ENCODE peak calls at places on chromosomes 7 and 10, in nine cellular contexts. P, Q, C, R, S, A, U, V and B are unnamed samples.

GRCh38 chr7:155526225-155526624 is 20.1 kb downstream of the CNPY1 start:
- DNase-seq in A (no peak), P (no peak), Q (no peak), S (no peak), U (no peak), C (peak), R (no peak), V (no peak), B (peak)

GRCh38 chr10:78475501-78475900 is 441.8 kb downstream of the RPS24 start:
- DNase-seq in V (peak), U (no peak), S (no peak), R (no peak), A (no peak), C (no peak), P (no peak), Q (no peak), B (no peak)

GRCh38 chr10:69911571-69912528 is 110.1 kb downstream of the COL13A1 start:
- DNase-seq in P (no peak), A (no peak), R (peak), V (no peak), S (no peak), U (no peak), C (no peak), Q (no peak), B (no peak)

GRCh38 chr10:113958631-113959382 is 84.9 kb upstream of the ADRB1 start:
- DNase-seq in C (peak), A (no peak), V (no peak), S (peak), U (no peak), Q (peak), P (no peak), R (peak), B (no peak)

GRCh38 chr10:71964669-71965515 is 697 bp downstream of the CHST3 start:
- DNase-seq in U (peak), R (peak), P (no peak), S (peak), C (peak), A (no peak), Q (peak), V (no peak), B (peak)

GRCh38 chr10:33273295-33274002 is 61.0 kb downstream of the NRP1 start:
- DNase-seq in S (peak), V (no peak), P (no peak), Q (peak), U (peak), C (peak), A (no peak), R (peak), B (peak)

GRCh38 chr7:92762853-92763252 is 73.5 kb downstream of the CDK6 start:
- DNase-seq in A (no peak), Q (no peak), C (no peak), R (no peak), U (no peak), V (no peak), S (no peak), P (no peak), B (no peak)

GRCh38 chr7:44211126-44211675 is 10.4 kb downstream of the YKT6 start:
- DNase-seq in V (no peak), R (no peak), U (no peak), S (no peak), P (no peak), Q (no peak), A (no peak), C (no peak), B (no peak)

GRCh38 chr10:110392860-110393732 is 88.4 kb upstream of the SMNDC1 start:
- DNase-seq in C (peak), P (no peak), A (no peak), V (no peak), U (no peak), Q (no peak), S (peak), R (peak), B (no peak)

GRCh38 chr10:86711957-86712708 is 43.8 kb downstream of the LDB3 start:
- DNase-seq in S (peak), Q (peak), U (peak), C (no peak), P (no peak), R (peak), V (peak), A (no peak), B (peak)

GRCh38 chr10:3954615-3955014 is 169.6 kb upstream of the KLF6 start:
- DNase-seq in S (no peak), U (no peak), R (no peak), C (peak), Q (no peak), P (no peak), A (no peak), V (no peak), B (no peak)

GRCh38 chr10:77746313-77746712 is 108.7 kb upstream of the KCNMA1 start:
- DNase-seq in U (no peak), S (peak), P (no peak), C (no peak), Q (peak), A (no peak), V (no peak), R (peak), B (no peak)

GRCh38 chr7:2483495-2483894 is 7.3 kb upstream of the GRIFIN start:
- DNase-seq in P (no peak), S (no peak), R (no peak), A (no peak), Q (no peak), U (no peak), C (no peak), V (no peak), B (no peak)

GRCh38 chr7:50727072-50727471 is 55.6 kb downstream of the GRB10 start:
- DNase-seq in C (no peak), U (peak), V (peak), A (no peak), R (no peak), Q (no peak), P (no peak), S (no peak), B (peak)

GRCh38 chr10:132710746-132711617 is 75.0 kb downstream of the NKX6-2 start:
- DNase-seq in S (no peak), U (no peak), R (no peak), P (no peak), A (no peak), V (no peak), C (no peak), Q (no peak), B (peak)

GRCh38 chr10:90308223-90308622 is 549.6 kb downstream of the HTR7 start:
- DNase-seq in P (no peak), C (no peak), A (no peak), V (no peak), S (no peak), R (no peak), Q (peak), U (no peak), B (no peak)

GRCh38 chr10:132120734-132121510 is 55.2 kb downstream of the JAKMIP3 start:
- DNase-seq in V (no peak), P (no peak), A (no peak), C (no peak), S (no peak), Q (no peak), U (no peak), R (no peak), B (no peak)

GRCh38 chr7:156493942-156494341 is 146.6 kb upstream of the RNF32 start:
- DNase-seq in Q (peak), P (no peak), C (peak), V (no peak), S (no peak), R (peak), U (no peak), A (no peak), B (no peak)

GRCh38 chr10:21334891-21335696 is 190.4 kb downstream of the SKIDA1 start:
- DNase-seq in S (peak), R (peak), A (no peak), C (peak), Q (peak), P (no peak), V (peak), U (no peak), B (peak)

GRCh38 chr10:85527610-85528317 is 838.8 kb downstream of the GRID1 start:
- DNase-seq in V (no peak), R (no peak), P (no peak), Q (no peak), A (no peak), S (peak), C (no peak), U (no peak), B (no peak)

GRCh38 chr7:116177009-116177408 is 33.3 kb upstream of the TES start:
- DNase-seq in P (no peak), R (peak), S (peak), C (no peak), U (no peak), V (no peak), A (no peak), Q (peak), B (no peak)

GRCh38 chr10:75043256-75044121 is 68.0 kb upstream of the SAMD8 start:
- DNase-seq in V (peak), C (no peak), S (no peak), A (no peak), R (no peak), Q (no peak), U (peak), P (no peak), B (peak)

GRCh38 chr10:11824376-11824775 is 1.2 kb downstream of the PROSER2 start:
- DNase-seq in V (no peak), S (peak), A (no peak), U (no peak), C (no peak), R (peak), Q (peak), P (no peak), B (no peak)
- H3K9ac ChIP-seq in V (no peak), S (peak), A (no peak), U (no peak), C (no peak), R (no peak), Q (no peak), P (no peak), B (peak)

GRCh38 chr7:95919574-95919973 is 147.2 kb downstream of the DYNC1I1 start:
- DNase-seq in Q (no peak), U (no peak), V (no peak), P (no peak), R (no peak), C (no peak), S (no peak), A (no peak), B (no peak)
- TF ChIP-seq CTCF in Q (peak), U (no peak), V (no peak), P (no peak), R (peak), C (no peak), S (no peak), A (no peak), B (peak)

GRCh38 chr7:73879977-73880681 is 19.2 kb downstream of the TMEM270 start:
- DNase-seq in Q (no peak), C (no peak), R (peak), V (no peak), S (no peak), U (no peak), P (no peak), A (no peak), B (no peak)
- H3K9ac ChIP-seq in Q (no peak), C (no peak), R (no peak), V (peak), S (no peak), U (no peak), P (no peak), A (no peak), B (no peak)

DNA sequence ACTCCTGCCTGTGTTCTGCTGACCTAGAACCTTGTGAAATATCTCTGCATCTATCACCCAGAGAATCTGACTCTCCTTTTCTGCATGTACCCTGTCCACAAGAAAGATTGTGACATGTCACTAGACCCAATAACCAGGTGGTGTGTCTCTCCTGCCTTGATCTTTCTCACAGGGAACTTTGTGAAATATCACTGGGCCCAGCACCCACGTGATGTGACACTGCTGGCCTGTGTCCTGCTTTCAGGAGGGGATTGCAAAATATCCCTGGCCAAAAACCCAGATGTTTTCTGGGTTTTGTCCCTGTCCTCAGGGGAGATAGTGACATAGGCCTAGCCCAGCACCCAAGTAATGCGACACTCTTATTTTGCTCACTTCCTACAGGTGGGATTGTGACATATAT is 10.1 kb upstream of the ZNF107 start:
- DNase-seq in U (no peak), P (no peak), V (no peak), S (no peak), Q (no peak), R (no peak), C (no peak), A (no peak), B (no peak)
- TF ChIP-seq CTCF in U (no peak), P (no peak), V (no peak), S (no peak), Q (no peak), R (no peak), C (no peak), A (no peak), B (no peak)

GRCh38 chr10:8063935-8064334 is 9.4 kb downstream of the GATA3 start:
- DNase-seq in U (peak), C (no peak), Q (no peak), R (no peak), V (no peak), S (no peak), P (no peak), A (no peak), B (no peak)

GRCh38 chr10:8066797-8067196 is 12.3 kb downstream of the GATA3 start:
- DNase-seq in S (no peak), A (no peak), U (no peak), P (no peak), C (no peak), R (no peak), V (no peak), Q (no peak), B (no peak)

GRCh38 chr10:8066146-8066545 is 11.7 kb downstream of the GATA3 start:
- DNase-seq in U (no peak), V (no peak), C (no peak), A (no peak), Q (no peak), P (no peak), S (no peak), R (no peak), B (no peak)

GRCh38 chr10:8064436-8064835 is 9.9 kb downstream of the GATA3 start:
- DNase-seq in Q (no peak), A (no peak), V (no peak), U (no peak), R (no peak), P (no peak), C (no peak), S (no peak), B (no peak)

DNA sequence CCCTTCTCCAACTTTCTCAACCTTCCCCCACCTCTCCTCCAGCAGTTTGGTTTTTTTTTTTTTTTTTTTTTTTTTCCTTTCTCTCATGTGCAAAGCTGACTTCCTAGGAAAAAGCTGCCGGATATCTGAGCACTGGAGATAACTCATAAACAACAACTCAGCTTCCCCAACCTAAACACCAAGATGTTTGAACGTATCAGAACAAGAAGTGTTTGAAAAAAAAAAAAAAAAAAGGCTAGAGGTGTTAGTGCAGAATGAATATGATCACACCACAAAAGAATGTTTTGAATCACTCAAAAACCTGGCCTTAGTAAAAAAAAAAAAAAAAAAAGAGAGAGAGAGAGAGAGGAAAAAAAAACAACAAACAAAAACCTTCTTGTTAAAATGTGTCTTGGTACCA is 11.2 kb downstream of the GATA3 start:
- DNase-seq in A (no peak), Q (peak), V (no peak), R (no peak), C (no peak), P (no peak), S (peak), U (no peak), B (no peak)
- H3K9ac ChIP-seq in A (no peak), Q (no peak), V (no peak), R (no peak), C (no peak), P (no peak), S (no peak), U (no peak), B (no peak)

GRCh38 chr10:2137549-2138174 is 400.3 kb upstream of the ADARB2 start:
- DNase-seq in A (peak), P (peak), R (no peak), Q (no peak), V (no peak), C (no peak), S (no peak), U (peak), B (peak)
- TF ChIP-seq CTCF in A (peak), P (peak), R (no peak), Q (no peak), V (peak), C (no peak), S (peak), U (peak), B (peak)

GRCh38 chr7:69126896-69127479 is 471.3 kb upstream of the AUTS2 start:
- DNase-seq in Q (no peak), A (no peak), P (no peak), S (no peak), R (no peak), C (no peak), V (no peak), U (no peak), B (no peak)

DNA sequence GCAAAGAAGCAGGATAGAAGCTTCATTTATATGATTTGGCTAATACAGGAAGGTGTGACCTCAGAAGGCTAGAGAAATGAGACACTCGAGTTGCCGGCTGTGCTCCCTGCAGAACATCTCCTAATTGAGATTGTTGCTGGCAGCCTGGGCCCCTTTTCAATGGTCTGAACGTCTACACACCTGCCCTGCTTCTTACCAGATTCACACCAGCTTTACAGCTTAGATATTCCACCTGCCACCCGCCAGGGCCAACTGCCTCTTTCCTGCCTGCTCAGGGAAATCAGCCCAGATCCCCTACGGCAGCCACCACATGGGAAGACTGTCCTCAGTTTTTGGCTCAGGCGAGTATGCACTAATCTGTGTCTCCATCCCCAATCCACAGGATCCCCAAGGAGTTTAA is 475.3 kb upstream of the AUTS2 start:
- DNase-seq in P (no peak), S (no peak), V (no peak), R (no peak), C (no peak), A (no peak), Q (no peak), U (no peak), B (peak)
- H3K9ac ChIP-seq in P (no peak), S (no peak), V (no peak), R (no peak), C (no peak), A (no peak), Q (no peak), U (no peak), B (no peak)

GRCh38 chr7:124840435-124840834 is 74.8 kb upstream of the GPR37 start:
- DNase-seq in P (no peak), A (no peak), C (no peak), R (peak), U (no peak), V (no peak), Q (no peak), S (no peak), B (no peak)
- TF ChIP-seq CTCF in P (no peak), A (peak), C (peak), R (no peak), U (peak), V (peak), Q (no peak), S (no peak), B (peak)

GRCh38 chr10:14648936-14649335 is 125.8 kb downstream of the FAM107B start:
- DNase-seq in S (peak), P (no peak), R (no peak), Q (no peak), C (no peak), U (no peak), V (no peak), A (no peak), B (no peak)

GRCh38 chr10:14649739-14650138 is 125.0 kb downstream of the FAM107B start:
- DNase-seq in Q (no peak), V (no peak), U (no peak), R (no peak), P (no peak), S (no peak), A (no peak), C (no peak), B (no peak)

GRCh38 chr10:14648042-14648765 is 126.5 kb downstream of the FAM107B start:
- DNase-seq in S (peak), U (peak), C (peak), A (peak), V (no peak), Q (peak), R (peak), P (no peak), B (peak)

GRCh38 chr10:14639635-14640034 is 135.1 kb downstream of the FAM107B start:
- DNase-seq in Q (no peak), A (no peak), V (no peak), C (no peak), S (no peak), R (no peak), U (no peak), P (no peak), B (no peak)

GRCh38 chr10:14645239-14645960 is 129.3 kb downstream of the FAM107B start:
- DNase-seq in S (no peak), P (no peak), A (no peak), C (no peak), V (no peak), Q (no peak), U (no peak), R (no peak), B (no peak)
- H3K9ac ChIP-seq in S (no peak), P (no peak), A (no peak), C (no peak), V (no peak), Q (no peak), U (no peak), R (no peak), B (no peak)